ENCODE peak calls at places on chromosomes 2 and 18, in five cellular contexts. U, E, S, K and R are unnamed samples.

GRCh38 chr2:132804045-132804444 is 134.0 kb upstream of the LYPD1 start:
- DNase-seq in U (no peak), E (peak), S (no peak), K (peak), R (no peak)

GRCh38 chr2:20453087-20453486 is 6.2 kb downstream of the RHOB start:
- DNase-seq in U (no peak), E (no peak), S (no peak), K (no peak), R (no peak)

GRCh38 chr2:3631851-3632659 is 25.9 kb upstream of the ALLC start:
- DNase-seq in U (no peak), E (no peak), S (no peak), K (no peak), R (peak)

GRCh38 chr2:219331560-219332213 is 857 bp downstream of the RESP18 start:
- DNase-seq in U (no peak), E (no peak), S (peak), K (peak), R (no peak)

GRCh38 chr2:216090369-216090786 is 8.7 kb downstream of the TMEM169 start:
- DNase-seq in U (peak), E (no peak), S (no peak), K (no peak), R (no peak)

GRCh38 chr2:27753744-27754588 is 17.6 kb upstream of the MRPL33 start:
- DNase-seq in U (peak), E (no peak), S (peak), K (peak), R (peak)

GRCh38 chr2:209556354-209556961 is 132.6 kb downstream of the MAP2 start:
- DNase-seq in U (peak), E (peak), S (no peak), K (peak), R (peak)

GRCh38 chr2:229081411-229081810 is 189.7 kb downstream of the PID1 start:
- DNase-seq in U (no peak), E (no peak), S (no peak), K (no peak), R (no peak)

GRCh38 chr2:11698009-11698922 is 28.3 kb upstream of the NTSR2 start:
- DNase-seq in U (no peak), E (no peak), S (peak), K (peak), R (no peak)

GRCh38 chr2:100675373-100675772 is 112.6 kb downstream of the PDCL3 start:
- DNase-seq in U (no peak), E (no peak), S (no peak), K (no peak), R (no peak)

GRCh38 chr2:42195559-42195958 is 26.4 kb downstream of the EML4 start:
- DNase-seq in U (no peak), E (peak), S (no peak), K (peak), R (no peak)

GRCh38 chr2:24597181-24597870 is 106.3 kb downstream of the NCOA1 start:
- DNase-seq in U (no peak), E (no peak), S (no peak), K (no peak), R (no peak)

GRCh38 chr2:25228848-25229674 is 60.7 kb upstream of the POMC start:
- DNase-seq in U (peak), E (no peak), S (peak), K (peak), R (peak)

GRCh38 chr2:3575534-3576324 is 669 bp downstream of the RPS7 start:
- DNase-seq in U (peak), E (no peak), S (no peak), K (no peak), R (peak)

GRCh38 chr18:23317975-23318675 is 135.0 kb upstream of the RIOK3 start:
- DNase-seq in U (no peak), E (no peak), S (no peak), K (peak), R (no peak)

GRCh38 chr2:229728360-229728759 is 14.0 kb upstream of the DNER start:
- DNase-seq in U (no peak), E (no peak), S (no peak), K (no peak), R (no peak)

GRCh38 chr2:70098032-70098431 is 10.8 kb downstream of the PCBP1 start:
- DNase-seq in U (no peak), E (no peak), S (no peak), K (no peak), R (no peak)

GRCh38 chr2:190804182-190804795 is 76.3 kb upstream of the GLS start:
- DNase-seq in U (no peak), E (no peak), S (no peak), K (peak), R (no peak)

GRCh38 chr2:171531291-171531690 is 9.0 kb downstream of the CYBRD1 start:
- DNase-seq in U (no peak), E (no peak), S (no peak), K (peak), R (no peak)

GRCh38 chr18:60010513-60010912 is 110.7 kb downstream of the PMAIP1 start:
- DNase-seq in U (no peak), E (no peak), S (no peak), K (no peak), R (no peak)
- H3K4me3 ChIP-seq in U (no peak), E (no peak), S (no peak), K (no peak), R (no peak)

GRCh38 chr2:168212167-168212566 is 35.2 kb downstream of the STK39 start:
- DNase-seq in U (no peak), E (no peak), S (no peak), K (no peak), R (no peak)

GRCh38 chr2:168210898-168211570 is 36.4 kb downstream of the STK39 start:
- DNase-seq in U (no peak), E (peak), S (no peak), K (peak), R (no peak)

GRCh38 chr2:168211664-168212163 is 35.7 kb downstream of the STK39 start:
- DNase-seq in U (no peak), E (no peak), S (no peak), K (no peak), R (no peak)

GRCh38 chr2:168208652-168209051 is 38.7 kb downstream of the STK39 start:
- DNase-seq in U (no peak), E (no peak), S (no peak), K (no peak), R (no peak)

DNA sequence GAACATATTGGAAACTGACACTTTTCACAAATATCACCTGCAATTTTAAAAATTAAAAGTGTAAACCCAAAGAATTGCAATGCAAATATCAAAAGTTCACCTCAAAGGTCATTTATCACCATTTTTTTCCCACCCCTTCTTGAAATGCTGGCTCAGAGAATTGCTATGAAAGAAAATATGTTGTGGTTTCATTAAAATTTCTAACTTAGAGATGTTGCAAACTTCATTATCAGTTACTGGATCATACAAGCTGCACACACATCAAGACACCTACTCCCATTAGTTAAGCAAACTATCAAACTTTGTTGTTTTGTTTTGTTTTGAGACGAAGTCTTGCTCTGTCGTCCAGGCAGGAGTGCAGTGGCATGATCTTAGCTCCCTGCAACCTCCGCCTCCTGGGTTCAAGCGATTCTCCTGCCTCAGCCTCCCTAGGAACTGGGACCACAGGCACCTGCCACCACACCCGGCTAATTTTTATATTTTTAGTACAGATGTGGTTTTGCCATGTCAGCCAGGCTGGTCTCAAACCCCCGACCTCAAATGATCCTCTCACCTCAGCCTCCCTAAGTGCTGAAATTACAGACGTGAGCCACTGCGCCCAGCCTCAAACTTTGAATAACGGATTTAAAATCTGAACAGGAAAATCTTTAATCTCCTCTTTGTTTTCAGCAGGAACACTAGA is 37.0 kb downstream of the STK39 start:
- DNase-seq in U (no peak), E (no peak), S (no peak), K (no peak), R (no peak)
- H3K4me3 ChIP-seq in U (no peak), E (no peak), S (no peak), K (no peak), R (no peak)

DNA sequence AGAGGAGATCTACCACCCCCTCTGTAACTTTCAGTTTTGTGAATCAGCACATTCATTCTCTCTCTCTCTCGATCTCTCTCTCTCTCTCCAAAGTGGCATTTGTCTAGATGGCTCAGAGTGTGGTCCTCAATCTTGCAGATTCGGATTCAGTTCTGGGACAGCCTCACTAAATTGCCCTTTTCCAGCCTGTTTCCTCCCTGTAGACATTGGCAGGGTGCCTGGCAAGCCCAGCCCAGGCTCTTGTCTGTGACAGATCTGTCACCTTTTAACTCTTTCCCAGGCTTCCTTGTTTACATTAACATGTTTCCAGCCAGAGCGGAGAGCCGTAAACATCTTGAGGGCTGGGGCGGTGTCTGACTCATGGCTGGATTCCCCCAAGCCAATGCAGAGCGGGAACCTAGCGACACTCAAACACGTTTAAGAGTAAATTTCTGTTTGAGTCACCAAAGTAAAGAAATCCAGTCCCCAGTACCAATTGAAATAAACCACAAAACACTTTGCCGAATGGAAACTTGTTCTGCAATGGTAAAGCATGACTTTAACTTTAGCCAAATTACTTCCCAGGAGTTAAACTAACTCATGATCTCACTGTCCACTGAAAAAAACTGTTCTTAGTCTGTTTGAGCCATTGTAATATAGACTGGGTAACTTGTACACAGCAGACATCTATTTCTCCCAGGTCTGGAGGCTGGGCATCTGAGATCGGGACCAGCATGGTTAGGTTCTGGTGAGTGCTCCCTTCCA is 6.6 kb upstream of the CYP27C1 start:
- DNase-seq in U (peak), E (peak), S (peak), K (peak), R (no peak)
- H3K4me3 ChIP-seq in U (no peak), E (no peak), S (no peak), K (no peak), R (no peak)

DNA sequence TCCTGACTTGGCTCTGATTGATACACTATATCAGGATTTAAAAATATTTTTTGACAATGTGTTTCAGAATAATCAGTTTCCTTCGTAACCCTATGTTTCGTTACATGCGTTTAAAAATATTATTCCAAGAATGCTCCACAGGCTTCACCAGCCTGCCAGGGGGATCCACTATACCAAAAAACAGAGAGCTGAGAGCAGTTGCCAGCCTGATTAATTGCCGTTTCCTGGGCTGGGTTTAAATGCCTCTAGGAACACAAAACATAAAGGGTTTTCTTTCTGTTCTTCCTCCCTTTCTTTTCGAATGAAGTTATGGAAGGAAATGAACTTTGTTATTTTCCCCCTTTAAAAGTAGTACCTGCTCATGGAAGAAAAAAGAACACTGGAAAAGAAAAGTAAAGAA is 47.9 kb downstream of the LRRFIP1 start:
- DNase-seq in U (no peak), E (no peak), S (no peak), K (no peak), R (no peak)
- H3K4me3 ChIP-seq in U (peak), E (peak), S (no peak), K (no peak), R (no peak)

DNA sequence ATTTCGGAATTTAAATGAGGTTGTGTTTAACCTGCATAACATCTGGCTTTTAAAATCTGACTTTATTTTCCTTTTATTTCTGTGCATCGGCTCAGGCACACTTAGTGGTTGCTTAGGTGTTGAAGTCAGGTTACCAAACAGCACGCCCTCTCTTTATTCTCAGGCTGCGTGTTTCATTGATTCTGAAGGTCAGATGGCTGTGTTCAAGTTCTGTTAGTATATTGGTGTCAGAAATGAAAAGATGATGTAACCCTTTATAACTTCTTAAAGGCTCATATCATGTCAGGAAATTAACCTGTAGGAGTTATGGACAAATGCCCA is 246.5 kb downstream of the LDLRAD4 start:
- DNase-seq in U (no peak), E (no peak), S (no peak), K (no peak), R (no peak)
- H3K4me3 ChIP-seq in U (peak), E (no peak), S (no peak), K (no peak), R (no peak)

GRCh38 chr18:45666520-45666919 is 51.2 kb downstream of the SLC14A2 start:
- DNase-seq in U (peak), E (no peak), S (no peak), K (no peak), R (no peak)

GRCh38 chr18:45664824-45665763 is 49.8 kb downstream of the SLC14A2 start:
- DNase-seq in U (peak), E (peak), S (no peak), K (peak), R (peak)

GRCh38 chr18:45666006-45666405 is 50.7 kb downstream of the SLC14A2 start:
- DNase-seq in U (no peak), E (no peak), S (no peak), K (no peak), R (no peak)

GRCh38 chr18:45670281-45670962 is 53.6 kb upstream of the SLC14A1 start:
- DNase-seq in U (peak), E (no peak), S (no peak), K (peak), R (no peak)

GRCh38 chr18:45667056-45667455 is 51.8 kb downstream of the SLC14A2 start:
- DNase-seq in U (peak), E (no peak), S (no peak), K (no peak), R (no peak)
- H3K4me3 ChIP-seq in U (no peak), E (no peak), S (no peak), K (no peak), R (no peak)

GRCh38 chr2:72051971-72052505 is 95.6 kb downstream of the CYP26B1 start:
- DNase-seq in U (no peak), E (no peak), S (no peak), K (peak), R (no peak)
- H3K4me3 ChIP-seq in U (no peak), E (no peak), S (no peak), K (no peak), R (no peak)

DNA sequence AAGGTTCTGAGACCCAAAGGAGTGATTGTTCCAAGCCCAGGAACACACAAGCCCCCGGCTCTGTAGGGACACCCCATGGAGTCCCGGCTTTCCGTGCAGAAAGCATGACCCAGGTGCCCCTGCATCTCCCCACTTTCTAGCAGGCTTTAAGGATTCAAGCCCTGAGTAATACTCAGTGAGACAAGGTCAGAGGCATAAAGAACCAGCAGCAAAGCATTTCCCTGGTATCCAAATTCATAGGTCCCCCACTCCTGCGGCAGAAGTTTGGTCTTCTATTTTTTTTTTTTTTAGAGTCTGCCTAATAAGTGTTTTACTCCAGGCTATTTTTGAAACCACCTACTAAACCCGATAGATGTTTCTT is 16.3 kb downstream of the TSHZ1 start:
- DNase-seq in U (no peak), E (no peak), S (no peak), K (no peak), R (no peak)
- H3K4me3 ChIP-seq in U (no peak), E (no peak), S (no peak), K (peak), R (no peak)

DNA sequence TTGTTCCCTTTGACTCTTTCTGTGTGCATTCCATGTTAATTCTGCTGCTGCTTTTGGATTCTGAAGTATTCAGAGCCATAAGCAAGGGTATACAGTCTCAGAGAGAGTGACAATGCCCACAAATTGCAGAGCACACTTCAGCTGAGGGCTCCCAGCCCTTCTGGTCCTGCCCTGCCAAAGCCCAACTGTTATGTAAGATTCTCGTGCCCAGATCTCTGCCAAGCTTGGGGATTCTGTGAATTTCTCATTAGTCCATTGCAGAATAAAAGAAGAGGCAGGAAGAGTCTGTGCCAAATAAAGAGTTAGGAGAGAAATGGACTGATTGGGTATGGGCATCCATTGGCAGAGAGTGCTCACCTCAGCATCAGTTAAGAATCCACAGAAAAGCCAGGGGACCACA is 112.0 kb upstream of the PNPT1 start:
- DNase-seq in U (no peak), E (no peak), S (no peak), K (no peak), R (no peak)
- H3K4me3 ChIP-seq in U (no peak), E (no peak), S (no peak), K (no peak), R (no peak)